ENCODE peak calls at places on chromosomes 16 and 17, in six cellular contexts. One of them, this sample, is unnamed.

GRCh38 chr16:87056083-87056482 is 261.1 kb downstream of the C16orf95 start:
- DNase-seq in HCEC 1CT: peak
- DNase-seq in HT-29: no peak
- DNase-seq in T-helper 1 cell: no peak
- DNase-seq in hepatocyte: no peak
- DNase-seq in memory B cell: no peak
- DNase-seq in this sample: no peak

GRCh38 chr17:61502292-61502691 is 50.1 kb downstream of the TBX4 start:
- DNase-seq in memory B cell: no peak
- DNase-seq in HT-29: no peak
- DNase-seq in T-helper 1 cell: no peak
- DNase-seq in HCEC 1CT: no peak
- DNase-seq in hepatocyte: no peak
- DNase-seq in this sample: no peak

GRCh38 chr17:72373910-72374741 is 253.3 kb downstream of the SOX9 start:
- DNase-seq in HT-29: no peak
- DNase-seq in hepatocyte: peak
- DNase-seq in T-helper 1 cell: no peak
- DNase-seq in HCEC 1CT: peak
- DNase-seq in memory B cell: no peak
- DNase-seq in this sample: no peak

GRCh38 chr16:2846511-2847310 is 11.3 kb downstream of the PRSS22 start:
- DNase-seq in T-helper 1 cell: no peak
- DNase-seq in HCEC 1CT: peak
- DNase-seq in hepatocyte: peak
- DNase-seq in memory B cell: no peak
- DNase-seq in HT-29: peak
- DNase-seq in this sample: no peak

GRCh38 chr17:82241183-82241925 is 12.5 kb downstream of the SLC16A3 start:
- DNase-seq in HT-29: peak
- DNase-seq in HCEC 1CT: peak
- DNase-seq in T-helper 1 cell: no peak
- DNase-seq in memory B cell: no peak
- DNase-seq in hepatocyte: no peak
- DNase-seq in this sample: peak

GRCh38 chr16:1565083-1565805 is 31.8 kb downstream of the TMEM204 start:
- DNase-seq in T-helper 1 cell: no peak
- DNase-seq in HCEC 1CT: no peak
- DNase-seq in memory B cell: no peak
- DNase-seq in HT-29: no peak
- DNase-seq in hepatocyte: no peak
- DNase-seq in this sample: no peak

GRCh38 chr16:2822158-2822495 is 5.1 kb downstream of the PRSS21 start:
- DNase-seq in T-helper 1 cell: no peak
- DNase-seq in HT-29: no peak
- DNase-seq in HCEC 1CT: no peak
- DNase-seq in hepatocyte: no peak
- DNase-seq in memory B cell: no peak
- DNase-seq in this sample: no peak

GRCh38 chr17:78113804-78114785 is 14.5 kb downstream of the TMC6 start:
- DNase-seq in HT-29: no peak
- DNase-seq in memory B cell: no peak
- DNase-seq in HCEC 1CT: no peak
- DNase-seq in hepatocyte: no peak
- DNase-seq in T-helper 1 cell: no peak
- DNase-seq in this sample: no peak

GRCh38 chr17:82948957-82949356 is 109.1 kb upstream of the ZNF750 start:
- DNase-seq in T-helper 1 cell: no peak
- DNase-seq in hepatocyte: no peak
- DNase-seq in memory B cell: no peak
- DNase-seq in HT-29: no peak
- DNase-seq in HCEC 1CT: no peak
- DNase-seq in this sample: no peak

GRCh38 chr17:2262146-2262587 is 41.4 kb downstream of the SMG6 start:
- DNase-seq in HCEC 1CT: peak
- DNase-seq in HT-29: no peak
- DNase-seq in T-helper 1 cell: no peak
- DNase-seq in hepatocyte: peak
- DNase-seq in memory B cell: no peak
- DNase-seq in this sample: no peak

GRCh38 chr16:68844211-68844564 is 857 bp downstream of the TANGO6 start:
- DNase-seq in HT-29: no peak
- DNase-seq in T-helper 1 cell: no peak
- DNase-seq in hepatocyte: no peak
- DNase-seq in memory B cell: no peak
- DNase-seq in HCEC 1CT: no peak
- DNase-seq in this sample: peak

GRCh38 chr16:50235581-50235980 is 30.8 kb upstream of the ADCY7 start:
- DNase-seq in HT-29: no peak
- DNase-seq in memory B cell: no peak
- DNase-seq in hepatocyte: no peak
- DNase-seq in HCEC 1CT: no peak
- DNase-seq in T-helper 1 cell: no peak
- DNase-seq in this sample: no peak

GRCh38 chr17:6304894-6305612 is 129.9 kb downstream of the AIPL1 start:
- DNase-seq in T-helper 1 cell: no peak
- DNase-seq in hepatocyte: no peak
- DNase-seq in HT-29: no peak
- DNase-seq in HCEC 1CT: no peak
- DNase-seq in memory B cell: no peak
- DNase-seq in this sample: no peak

GRCh38 chr16:3095869-3096268 is 3.2 kb downstream of the ZSCAN10 start:
- DNase-seq in memory B cell: peak
- DNase-seq in HCEC 1CT: peak
- DNase-seq in T-helper 1 cell: peak
- DNase-seq in hepatocyte: no peak
- DNase-seq in HT-29: no peak
- DNase-seq in this sample: no peak

GRCh38 chr17:41863074-41863843 is 2.0 kb downstream of the KLHL11 start:
- DNase-seq in HT-29: no peak
- DNase-seq in T-helper 1 cell: no peak
- DNase-seq in memory B cell: no peak
- DNase-seq in HCEC 1CT: no peak
- DNase-seq in hepatocyte: no peak
- DNase-seq in this sample: no peak

GRCh38 chr16:1923299-1924034 is 5.3 kb upstream of the HS3ST6 start:
- DNase-seq in HCEC 1CT: peak
- DNase-seq in hepatocyte: peak
- DNase-seq in T-helper 1 cell: no peak
- DNase-seq in memory B cell: no peak
- DNase-seq in HT-29: peak
- DNase-seq in this sample: peak

GRCh38 chr17:59558953-59559352 is 6.5 kb upstream of the DHX40 start:
- DNase-seq in hepatocyte: peak
- DNase-seq in HCEC 1CT: peak
- DNase-seq in HT-29: peak
- DNase-seq in memory B cell: no peak
- DNase-seq in T-helper 1 cell: no peak
- DNase-seq in this sample: peak

This sample was measured in small intestine.